ENCODE peak calls at places on chromosomes 7 and 10, in six cellular contexts. I is pancreas, L is mesendoderm, B is adipocyte, F is endothelial cell of umbilical vein, V is H1. K is an unnamed sample. For H3K4me1, the result is how much of the 10 kb centered on the place peaks cover.

GRCh38 chr10:86077271-86077670 is 289.3 kb downstream of the GRID1 start:
- DNase-seq in B (no peak), L (no peak), V (no peak), F (no peak), I (no peak), K (no peak)

GRCh38 chr10:73941300-73941699 is 30.4 kb downstream of the PLAU start:
- DNase-seq in V (no peak), F (no peak), L (no peak), B (no peak), I (no peak), K (no peak)

GRCh38 chr7:14158111-14158510 is 168.6 kb upstream of the ETV1 start:
- DNase-seq in B (no peak), L (no peak), F (no peak), I (no peak), V (no peak), K (no peak)

GRCh38 chr7:64625114-64626082 is 40.5 kb upstream of the ZNF107 start:
- DNase-seq in F (no peak), L (peak), B (peak), V (no peak), I (no peak), K (no peak)

GRCh38 chr7:70098905-70099672 is 500.8 kb downstream of the AUTS2 start:
- DNase-seq in L (no peak), V (no peak), I (no peak), F (no peak), B (peak), K (no peak)

GRCh38 chr10:94963901-94964300 is 25.4 kb downstream of the CYP2C9 start:
- DNase-seq in L (peak), B (peak), V (peak), I (peak), F (peak), K (no peak)

GRCh38 chr7:117762055-117762454 is 111.2 kb downstream of the CTTNBP2 start:
- DNase-seq in V (no peak), F (no peak), L (no peak), B (no peak), I (no peak), K (no peak)

GRCh38 chr10:58180633-58181032 is 87.1 kb downstream of the IPMK start:
- DNase-seq in F (no peak), L (no peak), I (no peak), B (peak), V (no peak), K (no peak)

GRCh38 chr10:88253622-88254021 is 329.5 kb downstream of the RNLS start:
- DNase-seq in L (no peak), V (no peak), F (no peak), I (peak), B (no peak), K (no peak)

GRCh38 chr10:124706462-124706857 is 37.7 kb downstream of the FAM53B start:
- DNase-seq in V (no peak), I (no peak), F (no peak), B (no peak), L (no peak), K (no peak)

GRCh38 chr10:124703778-124704427 is 40.3 kb downstream of the FAM53B start:
- DNase-seq in I (peak), L (no peak), F (peak), V (no peak), B (no peak), K (peak)

GRCh38 chr10:124704428-124704805 is 39.8 kb downstream of the FAM53B start:
- DNase-seq in B (no peak), I (no peak), F (no peak), V (no peak), L (no peak), K (no peak)

GRCh38 chr10:124705817-124706461 is 38.2 kb downstream of the FAM53B start:
- DNase-seq in V (no peak), I (no peak), B (no peak), F (no peak), L (peak), K (no peak)

GRCh38 chr10:124705021-124705740 is 39.0 kb downstream of the FAM53B start:
- DNase-seq in L (peak), F (no peak), I (no peak), V (no peak), B (no peak), K (no peak)
- H3K4me1 ChIP-seq in L (under half), F (under half), I (under half), V (under half), B (half or more), K (half or more)

DNA sequence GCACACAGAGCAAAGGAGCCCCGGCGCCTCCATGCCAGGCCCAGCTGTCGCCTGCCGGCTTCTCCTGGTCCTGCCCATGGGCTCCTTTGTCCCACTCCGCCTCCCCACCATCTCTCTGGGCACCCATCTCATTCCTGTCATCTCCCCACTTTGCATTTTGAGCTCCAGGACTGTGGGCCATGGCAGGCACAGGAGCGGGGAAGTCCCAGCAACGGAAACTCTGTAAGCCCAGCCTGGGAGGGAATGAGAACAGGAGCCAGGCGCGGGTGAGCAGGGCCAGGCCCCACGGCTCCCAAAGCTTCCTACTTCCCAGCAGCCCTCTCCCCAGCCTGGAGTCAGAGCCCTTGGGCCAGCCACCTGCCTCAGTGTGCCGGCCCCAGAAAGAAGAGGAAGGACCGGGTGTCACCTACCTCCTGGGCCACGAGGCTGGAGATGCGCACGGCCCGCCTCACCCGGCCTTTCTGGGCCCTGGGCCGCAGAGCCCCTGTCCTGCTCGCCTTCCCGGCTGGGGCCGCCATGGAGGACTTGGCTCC is 23.1 kb downstream of the KCNH2 start:
- DNase-seq in I (no peak), B (no peak), L (no peak), F (no peak), V (no peak), K (no peak)
- H3K4me1 ChIP-seq in I (under half), B (under half), L (under half), F (under half), V (under half), K (half or more)

GRCh38 chr7:5232485-5232837 is 42.4 kb downstream of the WIPI2 start:
- DNase-seq in B (no peak), F (no peak), I (no peak), V (no peak), L (no peak), K (no peak)

GRCh38 chr7:5231116-5231515 is 41.1 kb downstream of the WIPI2 start:
- DNase-seq in L (no peak), B (no peak), V (no peak), I (no peak), F (no peak), K (no peak)

GRCh38 chr7:5229451-5230271 is 39.6 kb downstream of the WIPI2 start:
- DNase-seq in I (no peak), F (no peak), B (no peak), V (no peak), L (no peak), K (no peak)

GRCh38 chr7:5231811-5232484 is 41.9 kb downstream of the WIPI2 start:
- DNase-seq in B (no peak), F (no peak), I (no peak), V (no peak), L (no peak), K (no peak)

GRCh38 chr7:5230272-5231067 is 40.4 kb downstream of the WIPI2 start:
- DNase-seq in V (no peak), I (no peak), F (no peak), L (no peak), B (no peak), K (no peak)
- H3K4me1 ChIP-seq in V (under half), I (under half), F (under half), L (under half), B (under half), K (under half)

GRCh38 chr10:3803295-3803883 is 18.4 kb upstream of the KLF6 start:
- DNase-seq in L (peak), B (no peak), I (peak), V (no peak), F (no peak), K (peak)
- H3K4me1 ChIP-seq in L (under half), B (under half), I (under half), V (under half), F (under half), K (half or more)

K was measured in heart right ventricle.